ENCODE peak calls at places on chromosome 1, in six cellular contexts. Q is anterior cingulate cortex; X is GM20000; P is AG08396; J is GM13976; R is stimulated activated CD4-positive, alpha-beta T cell treated with anti-CD3 and anti-CD28 coated beads, Interleukin-1b, Interleukin-23, amount 100 ng/mL, for 24 hours. L is an unnamed sample.

GRCh38 chr1:41537257-41537656 is 52.8 kb upstream of the EDN2 start:
- DNase-seq in R (no peak), X (no peak), P (no peak), J (no peak), Q (no peak), L (no peak)

GRCh38 chr1:223175633-223176032 is 32.6 kb upstream of the TLR5 start:
- DNase-seq in R (no peak), J (no peak), X (no peak), P (no peak), Q (no peak), L (peak)

GRCh38 chr1:58649555-58649954 is 50.3 kb downstream of the MYSM1 start:
- DNase-seq in Q (no peak), J (no peak), X (no peak), R (no peak), P (no peak), L (no peak)

GRCh38 chr1:211698161-211699026 is 23.0 kb upstream of the NEK2 start:
- DNase-seq in X (peak), Q (peak), P (peak), J (peak), R (peak), L (peak)

GRCh38 chr1:60622486-60622885 is 459.9 kb upstream of the NFIA start:
- DNase-seq in P (no peak), J (no peak), X (no peak), R (no peak), Q (peak), L (no peak)

GRCh38 chr1:118963456-118964430 is 24.4 kb downstream of the TBX15 start:
- DNase-seq in Q (no peak), X (no peak), R (no peak), P (no peak), J (no peak), L (no peak)

GRCh38 chr1:176164014-176164678 is 42.9 kb downstream of the COP1 start:
- DNase-seq in X (no peak), Q (no peak), J (no peak), R (no peak), P (no peak), L (no peak)

GRCh38 chr1:30840904-30841598 is 67.5 kb downstream of the SDC3 start:
- DNase-seq in P (no peak), X (no peak), J (no peak), R (no peak), Q (no peak), L (no peak)

GRCh38 chr1:243325305-243325890 is 69.6 kb downstream of the SDCCAG8 start:
- DNase-seq in X (peak), Q (no peak), P (peak), J (peak), R (no peak), L (peak)

L was measured in pons.